ENCODE peak calls at places on chromosomes 5 and 9, in six cellular contexts. G, Y, W, L, M and Z are unnamed samples.
A peak's percentile ranks its signal among the peaks of the same experiment; 100 is the strongest.

GRCh38 chr9:138072161-138072842 is 194.7 kb downstream of the CACNA1B start:
- DNase-seq in G (no peak), M (peak; percentile 40), Y (no peak), L (no peak), W (no peak), Z (no peak)

GRCh38 chr5:123099514-123100151 is 10.6 kb downstream of the PRDM6 start:
- DNase-seq in L (peak; percentile 66), Y (no peak), M (peak; percentile 81), W (peak; percentile 62), G (no peak), Z (no peak)

GRCh38 chr5:430214-430925 is 12.6 kb upstream of the EXOC3 start:
- DNase-seq in L (no peak), G (no peak), M (no peak), Y (no peak), W (no peak), Z (no peak)

GRCh38 chr5:10564838-10565784 is 1.2 kb downstream of the ANKRD33B start:
- DNase-seq in Y (no peak), L (no peak), G (no peak), M (peak; percentile 69), W (peak; percentile 48), Z (no peak)

GRCh38 chr5:142290574-142291299 is 34.1 kb downstream of the SPRY4 start:
- DNase-seq in Y (peak; percentile 20), W (no peak), L (no peak), G (no peak), M (no peak), Z (no peak)

GRCh38 chr9:137682431-137682991 is 63.7 kb downstream of the EHMT1 start:
- DNase-seq in G (no peak), W (no peak), M (no peak), L (no peak), Y (no peak), Z (no peak)

GRCh38 chr9:137642118-137642601 is 23.4 kb downstream of the EHMT1 start:
- DNase-seq in L (no peak), Y (no peak), G (no peak), W (no peak), M (no peak), Z (peak; percentile 36)

GRCh38 chr5:22514231-22514630 is 338.9 kb downstream of the CDH12 start:
- DNase-seq in L (no peak), G (no peak), Y (no peak), M (no peak), W (no peak), Z (no peak)

GRCh38 chr5:117161718-117162386 is 587.2 kb upstream of the SEMA6A start:
- DNase-seq in Y (no peak), L (no peak), M (no peak), G (no peak), W (no peak), Z (no peak)

GRCh38 chr5:114089247-114089646 is 272.6 kb upstream of the KCNN2 start:
- DNase-seq in Y (no peak), G (no peak), W (no peak), M (no peak), L (no peak), Z (no peak)

GRCh38 chr9:3908731-3909130 is 382.9 kb upstream of the RFX3 start:
- DNase-seq in L (no peak), Y (no peak), M (no peak), W (no peak), G (no peak), Z (no peak)

GRCh38 chr9:17003576-17004240 is 131.1 kb upstream of the CNTLN start:
- DNase-seq in M (no peak), L (no peak), G (no peak), Y (peak; percentile 83), W (no peak), Z (no peak)

GRCh38 chr5:159582756-159583523 is 252.7 kb upstream of the IL12B start:
- DNase-seq in W (no peak), M (no peak), Y (peak; percentile 18), L (peak; percentile 33), G (no peak), Z (no peak)

GRCh38 chr5:62600560-62601252 is 22.1 kb downstream of the LRRC70 start:
- DNase-seq in L (no peak), M (no peak), Y (no peak), G (no peak), W (no peak), Z (peak; percentile 35)

DNA sequence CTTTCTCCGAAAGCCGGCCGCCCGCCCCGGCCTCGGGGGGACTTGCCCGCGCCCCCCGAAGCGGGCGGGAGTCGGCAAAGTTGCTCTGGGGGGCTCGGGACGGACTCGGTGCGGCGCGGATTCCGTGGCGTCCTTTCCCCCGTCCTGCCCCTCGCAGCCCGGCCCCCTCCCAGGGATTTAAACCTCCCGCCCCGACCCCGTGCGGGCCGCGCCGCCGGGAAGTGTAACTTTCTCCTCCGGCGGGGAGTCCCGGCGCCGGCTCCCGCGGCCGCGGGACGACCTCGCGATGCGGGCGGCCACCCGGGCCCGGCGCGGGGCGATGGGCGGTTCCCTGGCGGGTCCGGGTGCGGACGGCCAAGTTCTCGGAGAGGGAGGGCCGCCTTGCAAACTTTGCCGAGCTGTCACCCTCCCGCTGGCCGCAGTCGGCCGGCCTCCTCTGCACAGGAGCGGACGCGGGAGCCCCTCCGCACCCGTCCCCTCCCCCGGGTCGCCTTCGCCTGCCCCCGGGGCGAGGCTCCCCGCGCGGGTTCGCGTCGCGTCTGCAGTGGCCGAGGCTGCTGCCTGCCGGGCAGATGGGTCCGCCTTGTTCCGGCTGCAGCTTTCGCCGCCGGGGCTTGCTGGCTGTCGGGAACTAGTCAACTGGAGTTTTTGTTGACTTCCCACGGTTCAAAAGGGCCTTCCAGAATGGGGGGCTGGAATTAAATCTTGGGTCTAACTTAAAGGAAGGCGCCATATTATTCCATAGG is 765 bp downstream of the PBX3 start:
- DNase-seq in W (peak; percentile 40), M (peak; percentile 63), G (peak; percentile 43), L (peak; percentile 44), Y (no peak), Z (no peak)
- TF ChIP-seq USF2 in W (no peak), M (no peak), G (no peak), L (no peak), Y (no peak), Z (no peak)

DNA sequence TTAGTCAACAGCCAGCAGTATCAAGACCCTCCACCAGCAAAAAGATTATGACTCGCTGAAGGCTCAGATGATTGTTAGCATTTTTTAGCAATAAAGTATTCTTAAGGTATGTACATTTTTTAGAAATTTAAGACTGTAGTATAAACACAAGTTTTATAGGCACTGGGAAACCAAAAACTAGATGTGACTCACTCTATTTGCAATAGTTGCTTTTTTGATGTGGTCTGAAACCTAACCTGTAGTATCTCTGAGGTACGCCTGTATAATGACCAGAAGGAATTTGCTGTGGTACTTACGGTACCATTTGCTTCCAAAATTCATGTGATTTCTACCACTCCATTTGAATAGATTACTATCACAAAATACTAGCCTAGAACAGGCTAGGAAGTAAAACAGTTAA is 60.8 kb downstream of the WDR41 start:
- DNase-seq in L (no peak), Y (peak; percentile 72), W (no peak), M (no peak), G (no peak), Z (no peak)
- TF ChIP-seq USF2 in L (no peak), Y (no peak), W (no peak), M (no peak), G (no peak), Z (no peak)

GRCh38 chr5:5575461-5575860 is 153.0 kb downstream of the ICE1 start:
- DNase-seq in L (no peak), Y (no peak), G (no peak), M (no peak), W (no peak), Z (no peak)

GRCh38 chr5:5572983-5573797 is 150.7 kb downstream of the ICE1 start:
- DNase-seq in M (no peak), L (no peak), Y (no peak), G (no peak), W (no peak), Z (no peak)

GRCh38 chr5:5570646-5571045 is 148.2 kb downstream of the ICE1 start:
- DNase-seq in M (no peak), Y (no peak), L (no peak), G (no peak), W (no peak), Z (no peak)

GRCh38 chr5:5573798-5574380 is 151.4 kb downstream of the ICE1 start:
- DNase-seq in L (no peak), M (no peak), G (no peak), W (no peak), Y (no peak), Z (no peak)

DNA sequence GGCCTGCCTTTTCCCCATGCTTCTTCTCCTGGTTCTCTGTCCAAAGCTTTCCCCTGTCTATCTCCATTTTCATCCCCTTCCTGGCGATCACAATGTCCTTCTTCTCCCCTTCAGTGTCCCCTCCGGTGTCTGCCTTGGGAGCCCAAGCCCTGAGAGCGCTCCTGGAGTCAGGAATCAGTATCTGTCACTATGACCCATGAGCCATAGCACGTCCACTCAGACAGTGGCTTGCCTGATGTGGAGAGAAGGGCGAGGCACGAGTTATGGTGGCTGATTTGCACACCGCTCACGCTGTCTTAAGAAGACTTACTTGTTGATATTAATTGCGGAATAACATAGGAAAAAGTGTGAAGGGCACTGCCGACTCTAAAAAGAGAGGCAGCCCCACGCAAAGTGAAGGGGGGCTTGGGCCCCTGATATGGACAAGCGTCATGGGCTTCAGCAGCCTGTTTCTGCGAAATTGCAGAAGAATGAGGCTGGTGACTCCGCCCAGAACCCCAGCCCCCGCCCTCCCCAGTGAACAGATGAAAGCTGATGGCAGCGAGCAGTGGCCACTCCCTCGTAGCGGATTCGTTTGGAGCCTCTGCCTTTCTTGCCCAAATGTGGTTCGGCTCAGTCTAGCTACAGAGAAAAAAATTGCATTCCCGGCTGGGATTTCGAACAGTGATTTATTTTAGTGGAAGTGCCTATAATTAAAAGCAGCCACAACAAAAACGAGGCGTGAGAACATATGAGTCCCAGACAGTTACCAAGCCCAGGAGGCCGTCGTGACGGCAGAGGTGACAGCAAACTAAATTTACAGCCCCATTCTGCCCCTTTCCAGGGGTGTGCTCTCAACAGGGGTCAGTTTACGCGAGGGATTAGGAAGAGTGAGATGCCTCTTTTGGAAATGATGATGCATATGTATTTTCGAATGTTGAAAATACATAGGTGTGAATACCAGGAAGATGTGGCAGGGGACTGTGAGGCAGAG is 149.8 kb downstream of the ICE1 start:
- DNase-seq in L (no peak), G (peak; percentile 41), W (peak; percentile 25), Y (no peak), M (no peak), Z (no peak)
- TF ChIP-seq USF2 in L (no peak), G (no peak), W (no peak), Y (no peak), M (no peak), Z (no peak)

GRCh38 chr9:129272348-129273025 is 94.4 kb upstream of the IER5L start:
- DNase-seq in L (no peak), G (no peak), W (no peak), M (no peak), Y (no peak), Z (no peak)

GRCh38 chr9:129267141-129267540 is 89.1 kb upstream of the IER5L start:
- DNase-seq in M (no peak), Y (no peak), W (no peak), G (no peak), L (no peak), Z (no peak)

GRCh38 chr9:129273136-129273895 is 95.3 kb upstream of the IER5L start:
- DNase-seq in Y (no peak), G (no peak), W (no peak), M (no peak), L (no peak), Z (no peak)

GRCh38 chr9:129270903-129271431 is 92.9 kb upstream of the IER5L start:
- DNase-seq in L (no peak), M (no peak), G (no peak), Y (peak; percentile 44), W (no peak), Z (no peak)

DNA sequence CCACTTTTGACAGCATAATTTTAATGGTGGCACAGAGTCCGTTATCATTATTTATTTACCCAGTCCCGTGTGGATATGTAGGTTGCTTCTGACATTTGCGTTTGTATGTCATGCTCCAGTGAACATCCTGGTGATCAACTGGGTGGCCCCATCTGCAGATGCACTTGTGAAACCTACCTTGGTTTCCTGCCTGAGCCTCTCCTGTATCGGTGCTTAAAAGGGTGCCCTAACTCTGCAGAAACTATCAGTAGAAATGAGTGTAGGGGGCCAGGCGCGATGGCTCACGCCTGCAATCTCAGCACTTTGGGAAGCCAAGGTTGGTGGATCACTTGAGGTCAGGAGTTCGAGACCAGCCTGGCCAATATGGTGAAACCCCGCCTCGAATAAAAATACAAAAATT is 92.1 kb upstream of the IER5L start:
- DNase-seq in M (no peak), L (no peak), G (no peak), W (no peak), Y (no peak), Z (no peak)
- TF ChIP-seq USF2 in M (no peak), L (no peak), G (no peak), W (no peak), Y (no peak), Z (no peak)